ENCODE peak calls at places on chromosomes 6 and 20, in four cellular contexts. F is heart left ventricle, G is brain microvascular endothelial cell, A is psoas muscle. I is an unnamed sample. For H3K27me3, the result is how much of the 10 kb centered on the place peaks cover.

GRCh38 chr6:119499797-119500196 is 150.2 kb upstream of the MAN1A1 start:
- DNase-seq in G (no peak), A (no peak), F (no peak), I (no peak)

GRCh38 chr6:157240059-157240959 is 83.0 kb downstream of the TMEM242 start:
- DNase-seq in F (no peak), G (no peak), A (peak), I (peak)

GRCh38 chr6:5501837-5502236 is 240.5 kb downstream of the FARS2 start:
- DNase-seq in A (no peak), G (no peak), F (no peak), I (peak)

GRCh38 chr6:139744038-139744437 is 369.6 kb upstream of the CITED2 start:
- DNase-seq in G (no peak), F (no peak), A (no peak), I (no peak)

GRCh38 chr6:127518212-127518709 is 874 bp downstream of the MTCL3 start:
- DNase-seq in G (no peak), A (no peak), F (no peak), I (peak)

GRCh38 chr20:17372831-17373440 is 146.1 kb downstream of the PCSK2 start:
- DNase-seq in G (no peak), F (no peak), A (no peak), I (no peak)

GRCh38 chr6:157861814-157862213 is 38.8 kb downstream of the SNX9 start:
- DNase-seq in A (no peak), G (peak), F (no peak), I (no peak)

GRCh38 chr20:10314198-10314597 is 95.6 kb downstream of the SNAP25 start:
- DNase-seq in A (no peak), G (peak), F (no peak), I (peak)

GRCh38 chr20:32158943-32159660 is 48.4 kb downstream of the PLAGL2 start:
- DNase-seq in A (no peak), G (no peak), F (no peak), I (no peak)

GRCh38 chr6:28587011-28587745 is 61.5 kb downstream of the GPX5 start:
- DNase-seq in F (peak), A (no peak), G (peak), I (peak)

GRCh38 chr6:74991573-74992332 is 214.1 kb downstream of the COL12A1 start:
- DNase-seq in F (no peak), G (peak), A (no peak), I (peak)

GRCh38 chr20:35617397-35618031 is 1.9 kb downstream of the SPAG4 start:
- DNase-seq in F (peak), G (peak), A (peak), I (peak)

GRCh38 chr6:139407718-139408222 is 33.3 kb upstream of the CITED2 start:
- DNase-seq in F (no peak), A (no peak), G (peak), I (peak)

GRCh38 chr6:101232946-101233345 is 160.6 kb upstream of the GRIK2 start:
- DNase-seq in A (no peak), G (no peak), F (no peak), I (no peak)

GRCh38 chr20:50518270-50518721 is 8.1 kb downstream of the PTPN1 start:
- DNase-seq in F (no peak), G (no peak), A (no peak), I (no peak)

GRCh38 chr6:111113731-111114438 is 26.6 kb downstream of the SLC16A10 start:
- DNase-seq in F (peak), A (peak), G (peak), I (peak)

GRCh38 chr20:63153254-63154221 is 62.4 kb downstream of the YTHDF1 start:
- DNase-seq in A (no peak), G (no peak), F (peak), I (no peak)

GRCh38 chr6:156948240-156948639 is 171.1 kb downstream of the ARID1B start:
- DNase-seq in F (no peak), G (no peak), A (no peak), I (no peak)

GRCh38 chr6:2877057-2877882 is 25.8 kb downstream of the SERPINB9 start:
- DNase-seq in A (no peak), F (peak), G (peak), I (no peak)

GRCh38 chr20:35568645-35569044 is 26.8 kb downstream of the ERGIC3 start:
- DNase-seq in G (no peak), F (no peak), A (no peak), I (peak)

GRCh38 chr20:25541676-25542075 is 43.7 kb downstream of the NINL start:
- DNase-seq in F (no peak), A (no peak), G (peak), I (no peak)

GRCh38 chr20:17504326-17504897 is 26.8 kb downstream of the BFSP1 start:
- DNase-seq in A (no peak), G (no peak), F (no peak), I (no peak)

GRCh38 chr20:49687595-49688567 is 25.8 kb downstream of the B4GALT5 start:
- DNase-seq in F (no peak), A (no peak), G (no peak), I (peak)

GRCh38 chr6:121480099-121480713 is 44.8 kb downstream of the GJA1 start:
- DNase-seq in F (no peak), G (no peak), A (no peak), I (no peak)

GRCh38 chr6:141467881-141468280 is 664.8 kb upstream of the GJE1 start:
- DNase-seq in G (peak), A (no peak), F (no peak), I (no peak)

GRCh38 chr20:38246357-38247165 is 14.0 kb downstream of the KIAA1755 start:
- DNase-seq in F (no peak), A (peak), G (no peak), I (no peak)

GRCh38 chr6:44064089-44064947 is 62.9 kb downstream of the MRPL14 start:
- DNase-seq in A (peak), G (peak), F (no peak), I (peak)

GRCh38 chr20:62953839-62954703 is 1.6 kb downstream of the SLC17A9 start:
- DNase-seq in A (peak), F (peak), G (peak), I (peak)

GRCh38 chr20:8744228-8744844 is 324.6 kb upstream of the PLCB4 start:
- DNase-seq in F (no peak), G (no peak), A (no peak), I (no peak)

GRCh38 chr6:121531658-121532167 is 96.3 kb downstream of the GJA1 start:
- DNase-seq in F (no peak), G (no peak), A (no peak), I (no peak)

GRCh38 chr6:53011993-53012392 is 16.9 kb upstream of the GSTA4 start:
- DNase-seq in A (no peak), G (no peak), F (no peak), I (no peak)

GRCh38 chr6:135325624-135326424 is 144.7 kb downstream of the MYB start:
- DNase-seq in F (no peak), G (no peak), A (no peak), I (no peak)

GRCh38 chr20:50399917-50400704 is 110.1 kb upstream of the PTPN1 start:
- DNase-seq in G (no peak), A (no peak), F (no peak), I (peak)

GRCh38 chr6:158629376-158630221 is 14.9 kb downstream of the DYNLT1 start:
- DNase-seq in G (no peak), A (peak), F (no peak), I (peak)

GRCh38 chr20:60123096-60123495 is 164.9 kb downstream of the CDH26 start:
- DNase-seq in G (no peak), A (no peak), F (no peak), I (no peak)

GRCh38 chr20:49956689-49957443 is 20.7 kb downstream of the RNF114 start:
- DNase-seq in F (peak), G (no peak), A (peak), I (no peak)

DNA sequence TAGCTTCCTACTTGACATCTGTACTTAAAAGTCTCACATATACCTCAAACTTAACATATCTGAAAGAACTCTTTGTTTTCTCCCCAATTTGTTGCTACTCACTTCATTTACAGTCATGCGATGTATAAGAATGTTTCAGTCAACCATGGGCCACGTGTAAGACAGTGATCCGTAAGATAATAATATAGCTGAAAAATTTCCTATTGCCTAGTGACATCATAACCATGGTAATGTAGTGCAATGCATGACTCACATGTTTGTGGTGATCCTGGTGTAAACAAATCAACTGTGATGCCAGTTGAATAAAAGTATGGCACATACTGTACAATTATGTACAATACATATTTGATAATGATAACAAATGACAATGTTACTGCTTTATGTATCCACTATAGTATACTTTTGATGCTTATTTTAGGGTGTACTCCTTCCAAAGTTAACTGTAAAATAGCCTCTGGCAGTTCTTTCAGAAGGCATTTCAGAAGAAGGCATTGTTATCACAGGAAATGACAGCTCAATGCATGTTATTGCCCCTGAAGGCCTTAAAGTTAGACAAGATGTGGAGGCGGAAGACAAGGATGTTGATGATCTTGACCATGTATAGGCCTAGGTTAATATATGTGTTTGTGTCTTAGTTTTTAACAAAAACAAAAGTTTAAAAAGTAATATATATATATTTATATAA is 579.0 kb downstream of the EPHA7 start:
- DNase-seq in G (no peak), A (no peak), F (no peak), I (no peak)
- H3K27me3 ChIP-seq in G (under half), A (under half), F (under half), I (under half)

GRCh38 chr6:154070041-154070440 is 31.0 kb downstream of the OPRM1 start:
- DNase-seq in A (no peak), G (no peak), F (no peak), I (no peak)
- H3K27me3 ChIP-seq in A (under half), G (under half), F (under half), I (under half)

GRCh38 chr6:105985098-105985815 is 100.9 kb upstream of the PRDM1 start:
- DNase-seq in A (no peak), G (no peak), F (no peak), I (no peak)
- H3K27me3 ChIP-seq in A (half or more), G (under half), F (half or more), I (half or more)

DNA sequence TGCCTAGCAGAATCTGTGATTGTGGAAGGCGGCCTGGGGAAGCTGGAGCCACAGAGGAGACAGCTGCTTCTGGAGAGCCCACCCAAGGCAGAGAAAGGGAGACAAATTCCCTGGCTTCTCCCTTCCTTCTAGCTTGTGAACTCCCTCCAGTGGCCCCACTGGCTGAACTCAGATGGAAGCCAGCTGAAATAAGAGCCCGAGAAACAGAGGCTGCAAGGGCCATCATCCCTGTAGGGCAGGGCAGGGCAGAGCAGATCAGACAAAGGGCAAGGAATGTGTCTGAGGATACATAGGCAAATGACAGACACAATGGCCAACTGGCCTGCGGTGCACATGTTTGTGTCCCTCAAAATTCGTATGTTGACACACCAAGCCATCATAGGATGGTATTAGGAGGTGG is 25.3 kb downstream of the MDFI start:
- DNase-seq in G (no peak), F (peak), A (no peak), I (peak)
- H3K27me3 ChIP-seq in G (under half), F (under half), A (under half), I (under half)

GRCh38 chr20:21103582-21104465 is 2.3 kb downstream of the LINC00237 start:
- DNase-seq in F (no peak), G (no peak), A (no peak), I (peak)
- H3K27me3 ChIP-seq in F (half or more), G (half or more), A (half or more), I (half or more)

DNA sequence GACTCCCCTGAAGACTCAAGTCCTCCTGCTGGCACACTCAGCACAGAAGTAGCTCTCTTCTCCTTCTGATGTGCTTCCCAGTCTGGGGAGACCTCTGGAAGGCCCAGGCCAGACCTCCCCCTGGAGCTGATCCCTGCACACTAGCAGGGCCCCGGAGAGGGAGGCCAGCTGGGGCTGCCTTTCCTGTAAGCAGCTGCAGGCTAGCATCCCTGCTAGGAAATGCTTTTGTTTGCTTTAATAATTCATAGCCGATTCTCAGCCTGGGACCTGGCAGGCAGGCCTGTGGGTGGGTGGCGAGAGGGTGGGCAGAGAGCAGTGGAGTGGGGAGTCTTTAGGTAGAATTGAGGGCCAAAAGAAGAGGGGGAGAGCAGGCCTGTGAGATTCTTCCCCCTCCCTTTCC is 5.2 kb downstream of the EBF4 start:
- DNase-seq in F (no peak), A (no peak), G (no peak), I (no peak)
- H3K27me3 ChIP-seq in F (under half), A (under half), G (under half), I (half or more)

DNA sequence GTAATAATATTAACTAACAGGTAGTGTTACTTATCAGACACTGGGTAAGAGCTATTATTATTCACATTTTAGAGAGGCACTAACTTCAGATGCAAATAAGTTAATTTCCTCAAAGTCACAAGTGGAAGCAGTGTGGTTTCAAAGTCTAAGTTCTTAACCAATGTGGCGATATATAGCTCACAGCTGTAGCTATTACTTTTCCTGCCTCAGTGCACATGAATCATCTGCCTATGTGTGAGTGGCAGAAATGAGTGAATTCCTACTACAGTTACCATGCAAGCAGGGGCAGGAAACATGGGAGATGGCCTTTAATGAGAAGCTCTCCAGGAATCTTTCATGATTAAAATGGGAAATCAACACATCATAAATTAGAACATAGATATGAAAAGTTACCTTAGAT is 126.2 kb upstream of the EYA4 start:
- DNase-seq in A (no peak), G (no peak), F (no peak), I (no peak)
- H3K27me3 ChIP-seq in A (under half), G (under half), F (under half), I (under half)

DNA sequence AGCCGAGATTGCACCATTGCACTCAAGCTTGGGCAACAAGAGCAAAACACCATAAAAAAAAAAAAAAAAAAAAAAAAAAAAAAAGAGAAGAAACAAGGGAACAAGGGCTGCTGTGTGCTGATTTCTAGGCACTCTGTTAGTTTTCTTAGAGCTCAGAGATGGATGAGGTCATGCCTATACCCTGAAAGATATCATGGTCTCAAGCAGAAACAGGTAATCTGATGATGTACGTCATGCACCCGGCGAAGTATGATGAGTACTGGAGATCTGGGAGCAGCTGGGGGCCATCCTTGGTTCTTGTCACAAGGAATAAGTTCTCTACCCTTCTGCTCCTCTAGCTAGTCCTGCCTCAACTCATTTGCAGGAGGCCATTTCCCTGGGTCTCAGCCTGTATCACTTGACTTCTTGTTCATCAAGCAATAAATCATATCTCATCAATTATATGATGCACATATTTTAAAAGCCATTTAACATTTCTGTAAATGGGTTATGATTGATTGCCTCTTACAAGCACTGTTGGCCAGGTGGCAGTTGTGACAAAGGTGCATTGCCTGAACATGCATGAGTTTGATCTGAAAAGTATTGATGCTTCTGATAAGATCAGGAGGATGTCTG is 517.2 kb downstream of the DHX35 start:
- DNase-seq in F (no peak), A (no peak), G (no peak), I (no peak)
- H3K27me3 ChIP-seq in F (under half), A (under half), G (under half), I (under half)

DNA sequence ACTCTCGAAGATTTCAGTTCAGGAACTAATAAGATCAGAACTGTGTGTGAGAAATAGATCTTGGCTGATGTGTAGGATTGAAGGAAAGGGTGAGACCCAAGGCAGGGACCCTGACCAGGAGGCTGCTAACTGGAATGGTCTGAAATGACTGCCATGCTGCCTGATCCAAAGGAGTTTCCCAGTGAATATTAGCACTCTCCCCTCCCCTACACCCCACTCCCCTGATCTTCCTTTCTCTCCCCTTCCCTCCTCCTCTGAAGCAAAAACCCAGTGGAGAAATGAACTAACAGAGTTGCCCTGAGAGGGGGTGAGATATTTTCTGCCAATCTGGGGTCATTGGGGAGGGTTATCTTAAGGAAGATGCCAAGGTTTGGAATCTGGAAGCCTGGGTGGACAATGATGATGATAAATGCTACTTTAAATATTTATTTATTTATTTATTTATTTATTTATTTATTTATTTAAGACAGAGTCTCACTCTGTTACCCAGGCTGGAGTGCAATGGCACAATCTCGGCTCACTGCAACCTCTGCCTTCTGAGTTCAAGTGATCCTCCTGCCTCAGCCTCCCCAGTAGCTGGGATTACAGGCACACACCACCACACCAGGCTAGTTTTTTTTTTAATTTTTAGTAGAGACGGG is 371.0 kb upstream of the CHD6 start:
- DNase-seq in F (no peak), A (no peak), G (no peak), I (no peak)
- H3K27me3 ChIP-seq in F (under half), A (under half), G (under half), I (under half)

GRCh38 chr6:152309006-152309405 is 328.2 kb downstream of the SYNE1 start:
- DNase-seq in F (no peak), A (no peak), G (no peak), I (no peak)
- H3K27me3 ChIP-seq in F (under half), A (under half), G (under half), I (under half)

I was measured in neural progenitor cell.